ENCODE peak calls at places on chromosomes 5 and 9, in five cellular contexts. One of them, this sample, is unnamed.

GRCh38 chr9:22682536-22683392 is 236.1 kb downstream of the DMRTA1 start:
- DNase-seq in ACHN: peak; percentile 3
- DNase-seq in cardiac fibroblast: peak; percentile 46
- DNase-seq in AG10803: peak; percentile 76
- DNase-seq in NAMALWA: no peak
- DNase-seq in this sample: peak; percentile 88

GRCh38 chr5:57231607-57232006 is 57.7 kb downstream of the GPBP1 start:
- DNase-seq in ACHN: no peak
- DNase-seq in cardiac fibroblast: peak; percentile 83
- DNase-seq in AG10803: no peak
- DNase-seq in NAMALWA: no peak
- DNase-seq in this sample: no peak

GRCh38 chr9:104866186-104866585 is 61.8 kb downstream of the ABCA1 start:
- DNase-seq in ACHN: no peak
- DNase-seq in cardiac fibroblast: no peak
- DNase-seq in AG10803: peak; percentile 59
- DNase-seq in NAMALWA: no peak
- DNase-seq in this sample: peak; percentile 61

GRCh38 chr9:126113756-126114408 is 212.7 kb upstream of the MVB12B start:
- DNase-seq in ACHN: no peak
- DNase-seq in cardiac fibroblast: no peak
- DNase-seq in AG10803: no peak
- DNase-seq in NAMALWA: no peak
- DNase-seq in this sample: no peak

GRCh38 chr5:142748568-142749249 is 21.5 kb upstream of the ARHGAP26 start:
- DNase-seq in ACHN: peak; percentile 60
- DNase-seq in cardiac fibroblast: no peak
- DNase-seq in AG10803: no peak
- DNase-seq in NAMALWA: peak; percentile 53
- DNase-seq in this sample: no peak

GRCh38 chr9:112033237-112034215 is 136.9 kb downstream of the UGCG start:
- DNase-seq in ACHN: no peak
- DNase-seq in cardiac fibroblast: no peak
- DNase-seq in AG10803: no peak
- DNase-seq in NAMALWA: no peak
- DNase-seq in this sample: peak; percentile 54

GRCh38 chr9:124349675-124350484 is 65.4 kb downstream of the PSMB7 start:
- DNase-seq in ACHN: no peak
- DNase-seq in cardiac fibroblast: no peak
- DNase-seq in AG10803: no peak
- DNase-seq in NAMALWA: no peak
- DNase-seq in this sample: no peak

GRCh38 chr9:12972608-12973589 is 198.1 kb downstream of the LURAP1L start:
- DNase-seq in ACHN: no peak
- DNase-seq in cardiac fibroblast: peak; percentile 77
- DNase-seq in AG10803: no peak
- DNase-seq in NAMALWA: no peak
- DNase-seq in this sample: no peak